ENCODE peak calls at places on chromosomes 7 and 10, in five cellular contexts. I is amniotic epithelial cell; X is fibroblast of pulmonary artery; W is DMS153; T is effector CD4-positive, alpha-beta T cell. D is an unnamed sample.

GRCh38 chr7:143410523-143411004 is 1.9 kb upstream of the EPHA1 start:
- DNase-seq in X (peak), T (no peak), I (peak), W (no peak), D (no peak)

GRCh38 chr7:41693150-41693997 is 9.5 kb downstream of the INHBA start:
- DNase-seq in X (peak), T (no peak), I (peak), W (no peak), D (peak)

GRCh38 chr7:90552521-90552920 is 43.6 kb upstream of the CDK14 start:
- DNase-seq in I (no peak), W (no peak), T (no peak), X (peak), D (no peak)

GRCh38 chr7:101378808-101379207 is 16.1 kb downstream of the COL26A1 start:
- DNase-seq in W (no peak), T (no peak), I (no peak), X (no peak), D (no peak)

GRCh38 chr10:31648966-31649365 is 279.7 kb downstream of the ARHGAP12 start:
- DNase-seq in T (no peak), X (no peak), I (no peak), W (no peak), D (no peak)

GRCh38 chr10:5590816-5591215 is 66.1 kb downstream of the CALML3 start:
- DNase-seq in I (no peak), T (no peak), W (no peak), X (no peak), D (no peak)

GRCh38 chr10:79385392-79385795 is 38.1 kb downstream of the PPIF start:
- DNase-seq in X (no peak), W (no peak), I (no peak), T (no peak), D (no peak)

GRCh38 chr7:919114-919442 is 35.4 kb downstream of the ADAP1 start:
- DNase-seq in W (no peak), I (no peak), X (no peak), T (peak), D (no peak)

GRCh38 chr7:155208681-155209477 is 88.8 kb upstream of the INSIG1 start:
- DNase-seq in T (no peak), W (no peak), X (peak), I (no peak), D (no peak)

GRCh38 chr10:26931223-26931622 is 70.5 kb upstream of the ABI1 start:
- DNase-seq in X (no peak), I (no peak), W (no peak), T (no peak), D (peak)

GRCh38 chr10:91691255-91691654 is 58.4 kb upstream of the PPP1R3C start:
- DNase-seq in X (no peak), T (no peak), I (no peak), W (no peak), D (no peak)

GRCh38 chr10:6141296-6142151 is 52.7 kb downstream of the RBM17 start:
- DNase-seq in I (peak), W (no peak), X (peak), T (no peak), D (no peak)